ENCODE peak calls at places on chromosomes 2 and 18, in six cellular contexts. J is H9, R is IMR-90, T is trophoblast cell, P is H1, A is mesenchymal stem cell. F is an unnamed sample.

GRCh38 chr18:26483633-26484032 is 64.7 kb downstream of the KCTD1 start:
- DNase-seq in A (no peak), J (no peak), P (no peak), R (no peak), T (no peak), F (no peak)

GRCh38 chr2:30503692-30504076 is 56.6 kb downstream of the LCLAT1 start:
- DNase-seq in A (peak), P (no peak), R (no peak), J (no peak), T (no peak), F (no peak)

GRCh38 chr2:17918789-17919188 is 40.3 kb downstream of the KCNS3 start:
- DNase-seq in P (no peak), J (no peak), R (peak), T (no peak), A (peak), F (no peak)

GRCh38 chr2:177335917-177336450 is 56.6 kb upstream of the AGPS start:
- DNase-seq in R (peak), J (no peak), A (peak), T (no peak), P (no peak), F (no peak)

GRCh38 chr2:231926761-231927565 is 767 bp upstream of the NPPC start:
- DNase-seq in P (peak), R (peak), J (peak), A (no peak), T (no peak), F (peak)

GRCh38 chr2:41994177-41994576 is 53.6 kb upstream of the PKDCC start:
- DNase-seq in R (peak), T (no peak), J (no peak), A (no peak), P (no peak), F (no peak)

GRCh38 chr2:200042944-200043343 is 87.6 kb downstream of the MAIP1 start:
- DNase-seq in A (peak), P (no peak), T (no peak), R (peak), J (no peak), F (no peak)

GRCh38 chr18:31154186-31154585 is 8.5 kb downstream of the DSC1 start:
- DNase-seq in T (no peak), J (no peak), A (no peak), P (no peak), R (no peak), F (no peak)

GRCh38 chr2:163775304-163775703 is 39.5 kb upstream of the FIGN start:
- DNase-seq in R (no peak), J (no peak), A (peak), P (no peak), T (no peak), F (no peak)

GRCh38 chr2:144972676-144973075 is 452.8 kb upstream of the ZEB2 start:
- DNase-seq in P (no peak), J (no peak), R (no peak), T (no peak), A (no peak), F (no peak)
- H4K91ac ChIP-seq in P (no peak), J (no peak), R (no peak), T (no peak), A (no peak), F (no peak)

DNA sequence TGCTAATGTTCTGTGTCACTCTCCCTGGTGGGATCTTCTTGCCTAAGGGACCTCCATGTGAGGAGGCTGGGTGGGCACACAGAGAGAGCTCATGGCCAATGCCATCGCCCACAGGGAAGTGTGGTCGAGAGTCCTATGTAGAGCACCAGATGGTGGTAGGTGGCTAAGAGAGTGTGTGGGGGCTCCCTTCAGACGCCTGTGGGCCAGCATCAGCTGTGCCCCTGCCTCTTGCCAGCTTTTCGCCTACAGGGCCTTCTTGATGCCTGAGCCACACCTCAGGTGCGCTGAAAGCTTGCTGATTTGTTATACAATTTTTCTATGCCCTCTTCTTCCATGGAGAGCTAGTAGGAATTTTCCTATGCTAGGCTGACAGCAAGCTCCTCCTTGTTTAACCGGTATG is 38.3 kb downstream of the LRRTM1 start:
- DNase-seq in T (no peak), J (no peak), P (no peak), R (no peak), A (no peak), F (no peak)
- H4K91ac ChIP-seq in T (no peak), J (no peak), P (no peak), R (no peak), A (no peak), F (no peak)

GRCh38 chr2:71070294-71071025 is 2.0 kb downstream of the NAGK start:
- DNase-seq in P (no peak), A (peak), T (peak), R (peak), J (peak), F (no peak)

GRCh38 chr2:71072492-71072891 is 4.0 kb downstream of the NAGK start:
- DNase-seq in R (no peak), T (no peak), J (no peak), P (no peak), A (no peak), F (no peak)

GRCh38 chr2:71073475-71073874 is 5.0 kb downstream of the NAGK start:
- DNase-seq in T (no peak), R (no peak), A (no peak), J (no peak), P (no peak), F (no peak)

GRCh38 chr2:71069376-71069775 is 928 bp downstream of the NAGK start:
- DNase-seq in P (no peak), J (no peak), R (peak), A (peak), T (no peak), F (no peak)

DNA sequence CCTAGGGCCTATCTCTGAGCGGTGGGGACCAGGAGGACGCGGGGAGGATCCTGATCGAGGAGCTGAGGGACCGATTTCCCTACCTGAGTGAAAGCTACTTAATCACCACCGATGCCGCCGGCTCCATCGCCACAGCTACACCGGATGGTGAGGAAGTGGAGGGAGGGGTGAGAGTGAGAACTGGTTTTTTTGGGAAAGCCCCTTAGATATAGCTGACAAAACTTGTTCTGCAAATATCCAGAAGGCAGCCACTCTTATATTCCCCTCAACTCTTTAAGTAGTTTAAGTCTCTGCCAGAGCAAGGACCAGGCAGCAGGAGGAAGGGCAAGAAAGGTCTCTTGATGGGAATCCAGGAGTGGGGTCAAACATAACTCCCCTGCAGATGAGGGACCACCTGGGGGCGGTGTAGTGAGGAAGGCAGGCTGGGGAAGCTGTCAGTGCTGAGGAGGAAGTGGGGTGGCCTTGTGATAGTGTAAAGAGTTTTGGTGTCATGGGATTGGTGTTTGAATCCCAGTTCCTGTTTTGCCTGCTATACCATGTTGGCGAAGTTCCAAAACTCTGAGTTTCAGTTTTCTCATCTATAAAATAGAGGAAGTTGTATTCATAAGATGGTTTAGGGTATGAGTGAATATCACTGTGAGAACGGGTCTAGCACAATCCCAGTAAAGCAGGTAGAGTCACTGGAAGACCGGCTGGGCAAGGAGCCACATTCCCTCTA is 3.4 kb downstream of the NAGK start:
- DNase-seq in J (no peak), A (no peak), P (no peak), T (peak), R (no peak), F (no peak)
- H4K91ac ChIP-seq in J (no peak), A (no peak), P (no peak), T (no peak), R (no peak), F (no peak)

GRCh38 chr2:222315443-222316121 is 16.8 kb upstream of the PAX3 start:
- DNase-seq in J (no peak), T (no peak), A (no peak), P (peak), R (no peak), F (no peak)

GRCh38 chr2:222319576-222320440 is 21.0 kb upstream of the PAX3 start:
- DNase-seq in R (no peak), T (peak), J (peak), A (peak), P (peak), F (peak)

GRCh38 chr2:222318712-222319575 is 20.1 kb upstream of the PAX3 start:
- DNase-seq in P (peak), J (no peak), R (no peak), A (peak), T (peak), F (peak)

GRCh38 chr2:222320441-222321395 is 21.9 kb upstream of the PAX3 start:
- DNase-seq in R (no peak), P (peak), T (peak), A (peak), J (no peak), F (no peak)

GRCh38 chr2:222318026-222318711 is 19.4 kb upstream of the PAX3 start:
- DNase-seq in J (peak), P (peak), A (peak), T (peak), R (peak), F (no peak)
- H4K91ac ChIP-seq in J (no peak), P (no peak), A (no peak), T (no peak), R (no peak), F (no peak)

GRCh38 chr18:34709104-34709503 is 994 bp upstream of the DTNA start:
- DNase-seq in T (peak), P (no peak), R (peak), J (no peak), A (peak), F (no peak)
- H4K91ac ChIP-seq in T (no peak), P (no peak), R (peak), J (no peak), A (peak), F (no peak)

GRCh38 chr2:54331095-54331835 is 75.2 kb upstream of the TSPYL6 start:
- DNase-seq in A (no peak), J (no peak), T (no peak), P (no peak), R (no peak), F (no peak)

GRCh38 chr2:54336136-54336976 is 80.3 kb upstream of the TSPYL6 start:
- DNase-seq in R (peak), J (no peak), T (peak), A (peak), P (no peak), F (no peak)

GRCh38 chr2:54332386-54332785 is 76.4 kb upstream of the TSPYL6 start:
- DNase-seq in T (no peak), A (no peak), R (peak), J (no peak), P (no peak), F (no peak)

GRCh38 chr2:54341656-54342055 is 85.6 kb upstream of the TSPYL6 start:
- DNase-seq in T (no peak), A (no peak), P (no peak), R (no peak), J (no peak), F (no peak)

DNA sequence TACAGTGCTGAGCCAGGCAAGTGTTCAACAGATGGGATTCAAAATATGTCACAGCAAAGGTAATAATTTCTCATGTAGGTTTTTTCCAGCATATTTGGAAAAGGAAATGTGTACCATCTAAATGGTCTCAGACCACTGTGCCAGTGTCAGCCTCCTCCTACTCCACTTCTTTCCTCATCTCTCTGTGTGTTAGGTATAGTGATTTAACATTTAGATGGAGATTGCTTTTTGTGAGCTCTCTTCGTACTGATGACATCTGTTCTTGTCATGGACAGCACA is 80.9 kb upstream of the TSPYL6 start:
- DNase-seq in T (no peak), R (no peak), J (no peak), A (peak), P (no peak), F (no peak)
- H4K91ac ChIP-seq in T (no peak), R (peak), J (no peak), A (no peak), P (no peak), F (no peak)

GRCh38 chr2:149745396-149745925 is 157.9 kb upstream of the MMADHC start:
- DNase-seq in T (no peak), A (no peak), R (no peak), J (no peak), P (no peak), F (no peak)
- H4K91ac ChIP-seq in T (no peak), A (no peak), R (peak), J (no peak), P (no peak), F (no peak)

GRCh38 chr2:127086800-127087737 is 19.9 kb downstream of the BIN1 start:
- DNase-seq in T (no peak), J (peak), A (peak), P (peak), R (peak), F (peak)
- H4K91ac ChIP-seq in T (no peak), J (no peak), A (peak), P (peak), R (peak), F (peak)

F was measured in neuronal stem cell.